ENCODE peak calls at places on chromosomes 1 and 21, in four cellular contexts. H, G, F and L are unnamed samples.
A peak's percentile ranks its signal among the peaks of the same experiment; 100 is the strongest.

GRCh38 chr1:230195199-230195598 is 128.2 kb downstream of the GALNT2 start:
- DNase-seq in G (no peak), F (no peak), H (no peak), L (no peak)

GRCh38 chr1:203089001-203089650 is 3.3 kb upstream of the MYOG start:
- DNase-seq in G (no peak), F (no peak), H (no peak), L (no peak)

GRCh38 chr1:161225534-161226319 is at the start of gene TOMM40L:
- DNase-seq in H (peak; percentile 77), G (peak; percentile 96), F (peak; percentile 97), L (peak; percentile 98)

GRCh38 chr1:36702963-36703362 is 220.2 kb upstream of the CSF3R start:
- DNase-seq in F (no peak), G (no peak), H (no peak), L (no peak)

GRCh38 chr1:9730096-9730901 is 78.8 kb downstream of the PIK3CD start:
- DNase-seq in H (no peak), G (no peak), F (no peak), L (peak; percentile 95)

GRCh38 chr1:218351617-218352438 is 6.7 kb downstream of the TGFB2 start:
- DNase-seq in F (no peak), H (no peak), G (peak; percentile 33), L (peak; percentile 18)

GRCh38 chr1:94543003-94543402 is 1.4 kb upstream of the F3 start:
- DNase-seq in G (no peak), F (no peak), H (no peak), L (no peak)

GRCh38 chr21:43707462-43707861 is 11.5 kb upstream of the PDXK start:
- DNase-seq in G (no peak), H (no peak), F (no peak), L (no peak)

GRCh38 chr1:154616659-154617345 is 8.8 kb upstream of the ADAR start:
- DNase-seq in G (peak; percentile 30), H (no peak), F (no peak), L (no peak)

GRCh38 chr1:67004176-67004575 is 49.8 kb downstream of the SLC35D1 start:
- DNase-seq in F (no peak), G (no peak), H (no peak), L (no peak)

GRCh38 chr1:205600085-205600484 is 31.7 kb downstream of the ELK4 start:
- DNase-seq in F (no peak), G (no peak), H (no peak), L (no peak)

GRCh38 chr1:53078333-53079101 is 16.5 kb downstream of the PODN start:
- DNase-seq in F (no peak), G (no peak), H (no peak), L (no peak)

GRCh38 chr1:245823408-245824147 is 668.8 kb downstream of the KIF26B start:
- DNase-seq in H (no peak), F (no peak), G (no peak), L (no peak)

GRCh38 chr1:110672753-110673108 is 2.0 kb downstream of the KCNA3 start:
- DNase-seq in H (peak; percentile 27), F (peak; percentile 37), G (no peak), L (no peak)

GRCh38 chr1:51661081-51661518 is 44.2 kb downstream of the OSBPL9 start:
- DNase-seq in F (no peak), H (no peak), G (peak; percentile 34), L (no peak)

GRCh38 chr21:36422279-36423098 is 37.3 kb downstream of the CHAF1B start:
- DNase-seq in F (no peak), G (peak; percentile 85), H (peak; percentile 72), L (peak; percentile 63)

GRCh38 chr1:116334015-116334547 is 39.0 kb upstream of the ATP1A1 start:
- DNase-seq in G (no peak), H (no peak), F (no peak), L (no peak)

GRCh38 chr1:187070076-187070475 is 241.3 kb downstream of the PLA2G4A start:
- DNase-seq in H (no peak), F (no peak), G (no peak), L (no peak)

GRCh38 chr1:111249960-111250359 is 22.4 kb downstream of the CHI3L2 start:
- DNase-seq in F (no peak), G (no peak), H (no peak), L (no peak)

GRCh38 chr21:35138665-35139381 is 89.7 kb upstream of the RUNX1 start:
- DNase-seq in F (no peak), G (peak; percentile 72), H (peak; percentile 23), L (no peak)

GRCh38 chr21:23936224-23936623 is 1671.1 kb downstream of the MRPL39 start:
- DNase-seq in G (peak; percentile 19), H (peak; percentile 2), F (no peak), L (peak; percentile 11)

GRCh38 chr1:159980076-159980475 is 26.0 kb upstream of the SLAMF9 start:
- DNase-seq in H (no peak), G (no peak), F (no peak), L (no peak)

GRCh38 chr1:230370109-230370508 is 56.0 kb downstream of the PGBD5 start:
- DNase-seq in H (no peak), G (no peak), F (no peak), L (no peak)

DNA sequence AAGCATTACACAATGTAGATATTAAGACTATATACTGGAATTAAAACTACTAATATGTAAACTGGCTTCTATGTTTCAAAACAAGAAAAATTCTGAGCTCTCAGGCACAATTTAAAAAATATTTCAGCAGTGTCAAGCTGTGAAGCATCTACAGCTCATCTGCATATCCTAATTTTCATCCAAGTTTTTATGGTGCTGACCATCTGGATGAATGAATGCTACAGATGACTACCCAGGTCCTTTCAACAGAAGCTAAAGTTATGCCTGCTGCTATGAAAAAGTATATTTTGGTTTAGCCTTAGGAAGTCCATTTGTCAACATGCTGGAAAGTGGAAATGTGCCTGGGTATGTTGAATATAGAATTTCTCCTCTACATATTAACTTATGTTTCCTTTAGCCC is 206.9 kb downstream of the NEGR1 start:
- DNase-seq in G (no peak), F (no peak), H (no peak), L (no peak)
- TF ChIP-seq SPI1 in G (no peak), F (no peak), H (no peak), L (no peak)

GRCh38 chr1:156487862-156488261 is 12.7 kb downstream of the MEF2D start:
- DNase-seq in H (no peak), G (no peak), F (no peak), L (no peak)

GRCh38 chr1:156488566-156489165 is 11.9 kb downstream of the MEF2D start:
- DNase-seq in F (no peak), G (no peak), H (no peak), L (peak; percentile 28)

GRCh38 chr1:156484480-156485058 is 16.0 kb downstream of the MEF2D start:
- DNase-seq in F (no peak), H (no peak), G (no peak), L (no peak)

GRCh38 chr1:156485984-156486383 is 14.6 kb downstream of the MEF2D start:
- DNase-seq in H (no peak), F (no peak), G (no peak), L (peak; percentile 38)

DNA sequence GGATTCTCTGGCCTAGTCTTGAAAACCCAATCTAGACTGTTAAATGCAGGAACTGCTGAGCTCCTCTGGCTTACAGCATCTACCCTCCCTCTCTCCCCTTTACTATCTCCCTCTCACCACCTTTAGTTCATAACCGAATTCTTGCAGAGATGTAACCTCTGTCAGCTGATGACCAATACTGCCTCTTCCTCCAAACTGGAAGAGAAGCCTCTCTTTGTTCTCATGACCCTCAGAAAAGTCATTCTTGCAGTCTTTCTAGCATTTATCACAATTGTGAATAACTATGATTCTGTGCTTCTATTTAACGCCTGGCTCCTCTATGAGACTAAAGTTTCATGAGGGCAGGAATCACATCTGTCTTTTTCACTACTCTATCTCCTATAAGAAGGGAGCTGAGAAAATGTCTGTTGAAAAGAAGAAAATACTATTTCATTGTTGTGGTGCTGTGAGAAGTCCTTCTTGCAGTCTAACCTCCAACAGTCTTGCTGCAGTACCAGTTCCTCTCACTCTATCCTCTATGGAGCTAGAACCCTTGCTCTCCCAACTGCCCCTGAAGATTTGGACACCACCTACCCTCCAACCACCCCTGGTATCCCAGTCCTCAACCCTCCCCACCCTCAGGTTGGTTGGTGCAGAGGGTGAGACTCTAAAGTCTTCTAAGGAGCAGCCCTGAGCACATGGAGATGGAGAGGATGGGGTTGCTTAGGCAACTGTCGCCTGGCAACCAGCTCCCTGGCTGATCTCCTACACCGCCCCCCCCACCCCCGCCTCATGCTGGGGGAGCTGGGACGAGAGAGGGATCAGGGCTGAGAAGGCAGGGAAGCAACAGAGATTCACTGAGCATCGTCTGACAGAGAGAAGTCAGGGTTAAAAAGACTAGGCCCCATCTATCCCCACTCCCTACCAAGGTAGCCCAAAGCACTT is 13.9 kb downstream of the MEF2D start:
- DNase-seq in F (no peak), G (no peak), H (no peak), L (no peak)
- TF ChIP-seq SPI1 in F (no peak), G (no peak), H (no peak), L (no peak)

GRCh38 chr1:43152866-43153265 is 19.2 kb downstream of the EBNA1BP2 start:
- DNase-seq in H (no peak), F (no peak), G (no peak), L (no peak)

GRCh38 chr1:43147625-43148319 is 24.3 kb downstream of the EBNA1BP2 start:
- DNase-seq in H (peak; percentile 37), G (peak; percentile 31), F (no peak), L (peak; percentile 18)

GRCh38 chr1:43149889-43150288 is 22.2 kb downstream of the EBNA1BP2 start:
- DNase-seq in G (no peak), H (no peak), F (no peak), L (no peak)

GRCh38 chr1:43156026-43156425 is 16.1 kb downstream of the EBNA1BP2 start:
- DNase-seq in H (no peak), G (no peak), F (no peak), L (no peak)

GRCh38 chr1:43153443-43153842 is 18.6 kb downstream of the EBNA1BP2 start:
- DNase-seq in G (no peak), H (no peak), F (no peak), L (no peak)
- TF ChIP-seq SPI1 in G (no peak), H (no peak), F (no peak), L (no peak)

GRCh38 chr1:225866981-225867380 is 15.2 kb downstream of the TMEM63A start:
- DNase-seq in F (no peak), G (no peak), H (no peak), L (no peak)
- TF ChIP-seq SPI1 in F (no peak), G (no peak), H (no peak), L (no peak)

DNA sequence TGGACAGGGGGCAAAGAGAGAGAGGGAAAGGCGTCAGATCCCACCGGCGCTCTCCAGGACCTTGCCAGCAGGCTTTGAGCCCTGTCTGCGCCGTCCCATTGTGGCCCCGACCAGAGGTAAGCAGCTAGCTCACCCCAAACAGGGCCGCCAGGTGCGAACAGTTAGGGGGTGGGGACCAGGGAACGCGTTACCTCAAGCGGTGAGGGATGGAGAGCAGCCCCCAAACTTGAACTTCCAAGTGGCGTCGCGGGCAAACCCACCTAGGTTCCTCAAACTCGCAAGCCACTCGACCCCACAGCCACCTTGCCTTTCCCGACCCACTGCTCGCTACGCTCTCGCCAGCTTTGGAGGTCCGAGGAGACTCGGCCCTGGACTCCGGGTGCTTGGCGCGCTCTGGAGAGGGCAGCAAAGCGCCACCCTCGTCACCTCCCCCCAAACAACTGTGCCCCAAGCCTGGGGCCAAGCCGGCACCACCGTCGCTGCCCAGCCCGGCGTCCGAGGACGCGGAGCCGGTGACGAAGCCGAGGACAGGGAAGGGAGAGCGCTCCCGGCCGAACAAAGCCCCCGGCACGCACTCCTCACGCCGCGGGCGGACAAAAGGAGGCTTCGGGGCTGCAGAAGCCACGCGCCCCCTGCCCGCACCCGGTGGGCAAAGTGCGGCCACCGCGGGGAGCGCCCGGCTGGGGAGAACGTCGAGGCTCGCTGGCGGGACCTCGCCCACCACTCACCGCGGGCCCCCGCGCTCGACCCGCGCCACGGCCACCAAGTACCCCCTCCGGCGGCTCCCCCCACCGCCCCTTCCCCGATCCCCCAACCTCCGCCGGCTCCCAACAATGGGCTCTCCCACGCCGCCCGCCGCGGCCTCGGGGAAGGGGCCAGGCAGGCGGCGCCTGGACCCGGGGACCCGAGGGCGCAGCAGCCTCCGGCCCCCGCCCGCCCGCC is 984 bp downstream of the SSBP3 start:
- DNase-seq in G (no peak), F (no peak), H (no peak), L (no peak)
- TF ChIP-seq SPI1 in G (no peak), F (no peak), H (no peak), L (no peak)